ENCODE peak calls at places on chromosomes 12 and 14, in six cellular contexts. J is keratinocyte, I is astrocyte, A is hepatocyte, E is endothelial cell of umbilical vein, X is H1. Y is an unnamed sample.

GRCh38 chr12:62709321-62709720 is 225.6 kb downstream of the PPM1H start:
- DNase-seq in J (no peak), I (no peak), A (no peak), E (no peak), X (no peak), Y (no peak)

GRCh38 chr14:80768646-80769045 is 172.9 kb downstream of the CEP128 start:
- DNase-seq in J (no peak), I (no peak), A (no peak), E (no peak), X (no peak), Y (no peak)

GRCh38 chr12:20361416-20361815 is 6.9 kb upstream of the PDE3A start:
- DNase-seq in J (no peak), I (no peak), A (no peak), E (no peak), X (no peak), Y (no peak)

GRCh38 chr12:1473418-1473817 is 121.0 kb downstream of the FBXL14 start:
- DNase-seq in J (no peak), I (peak; percentile 17), A (no peak), E (peak; percentile 6), X (no peak), Y (no peak)

GRCh38 chr14:93693914-93694313 is 94.4 kb downstream of the PRIMA1 start:
- DNase-seq in J (no peak), I (no peak), A (no peak), E (no peak), X (no peak), Y (no peak)

GRCh38 chr12:68958337-68958736 is 25.4 kb upstream of the CPM start:
- DNase-seq in J (no peak), I (no peak), A (no peak), E (no peak), X (no peak), Y (no peak)

GRCh38 chr12:48777501-48778400 is 11.1 kb downstream of the ADCY6 start:
- DNase-seq in J (no peak), I (no peak), A (no peak), E (no peak), X (no peak), Y (no peak)

GRCh38 chr14:53536446-53536845 is 383.3 kb upstream of the DDHD1 start:
- DNase-seq in J (no peak), I (no peak), A (no peak), E (no peak), X (no peak), Y (no peak)

GRCh38 chr12:111558107-111558376 is 41.1 kb downstream of the ATXN2 start:
- DNase-seq in J (no peak), I (peak; percentile 45), A (no peak), E (no peak), X (no peak), Y (no peak)

GRCh38 chr12:54175130-54175963 is 13.4 kb downstream of the SMUG1 start:
- DNase-seq in J (no peak), I (no peak), A (no peak), E (no peak), X (no peak), Y (no peak)

GRCh38 chr12:78636253-78636855 is 228.2 kb upstream of the SYT1 start:
- DNase-seq in J (no peak), I (no peak), A (no peak), E (no peak), X (no peak), Y (no peak)

GRCh38 chr12:43406797-43407196 is 145.2 kb downstream of the ADAMTS20 start:
- DNase-seq in J (no peak), I (no peak), A (no peak), E (peak; percentile 7), X (no peak), Y (no peak)

GRCh38 chr12:23954332-23954731 is 4.9 kb upstream of the SOX5 start:
- DNase-seq in J (no peak), I (peak; percentile 29), A (no peak), E (no peak), X (no peak), Y (peak; percentile 76)

GRCh38 chr14:87386453-87386980 is 606.5 kb downstream of the GALC start:
- DNase-seq in J (no peak), I (no peak), A (no peak), E (no peak), X (no peak), Y (no peak)

GRCh38 chr14:104694475-104694950 is 5.1 kb downstream of the INF2 start:
- DNase-seq in J (no peak), I (no peak), A (no peak), E (no peak), X (no peak), Y (no peak)

GRCh38 chr14:23704890-23705289 is 68.7 kb downstream of the DHRS2 start:
- DNase-seq in J (no peak), I (no peak), A (no peak), E (no peak), X (no peak), Y (no peak)

GRCh38 chr12:67617619-67618018 is 30.9 kb upstream of the DYRK2 start:
- DNase-seq in J (no peak), I (no peak), A (no peak), E (no peak), X (no peak), Y (no peak)

GRCh38 chr12:64610660-64611429 is 550 bp downstream of the RASSF3 start:
- DNase-seq in J (no peak), I (peak; percentile 32), A (peak; percentile 70), E (peak; percentile 55), X (peak; percentile 79), Y (peak; percentile 50)

GRCh38 chr12:14214495-14214894 is 151.0 kb upstream of the ATF7IP start:
- DNase-seq in J (no peak), I (no peak), A (no peak), E (no peak), X (no peak), Y (no peak)

GRCh38 chr12:45912774-45913173 is 77.6 kb downstream of the SCAF11 start:
- DNase-seq in J (no peak), I (no peak), A (no peak), E (peak; percentile 30), X (no peak), Y (no peak)

GRCh38 chr14:103846569-103847438 is 571 bp downstream of the PPP1R13B start:
- DNase-seq in J (no peak), I (no peak), A (no peak), E (peak; percentile 26), X (peak; percentile 60), Y (no peak)

GRCh38 chr14:22556021-22556989 is 32.7 kb downstream of the DAD1 start:
- DNase-seq in J (peak; percentile 99), I (peak; percentile 94), A (no peak), E (peak; percentile 52), X (no peak), Y (peak; percentile 89)

GRCh38 chr14:59028476-59029202 is 159.8 kb upstream of the DAAM1 start:
- DNase-seq in J (no peak), I (peak; percentile 94), A (peak; percentile 84), E (peak; percentile 66), X (peak; percentile 62), Y (peak; percentile 97)
- TF ChIP-seq CTCF in J (peak; percentile 94), I (peak; percentile 97), A (peak; percentile 88), E (peak; percentile 87), X (peak; percentile 86), Y (peak; percentile 95)

GRCh38 chr12:59040043-59040442 is 119.7 kb upstream of the LRIG3 start:
- DNase-seq in J (no peak), I (peak; percentile 10), A (no peak), E (no peak), X (no peak), Y (peak; percentile 19)
- H2AFZ ChIP-seq in J (peak overlapping the region; percentile 61), I (no peak overlapping the region), A (no peak overlapping the region), E (no peak overlapping the region), X (no peak overlapping the region), Y (peak overlapping the region; percentile 36)

GRCh38 chr12:52726451-52726850 is 23.1 kb upstream of the KRT77 start:
- DNase-seq in J (no peak), I (no peak), A (no peak), E (no peak), X (no peak), Y (no peak)
- TF ChIP-seq CTCF in J (no peak), I (no peak), A (no peak), E (no peak), X (no peak), Y (no peak)

GRCh38 chr14:79280400-79280670 is 931.0 kb downstream of the DIO2 start:
- DNase-seq in J (no peak), I (no peak), A (no peak), E (no peak), X (no peak), Y (no peak)

GRCh38 chr14:79281244-79282199 is 929.8 kb downstream of the DIO2 start:
- DNase-seq in J (no peak), I (no peak), A (no peak), E (no peak), X (peak; percentile 46), Y (no peak)

GRCh38 chr14:79278286-79278797 is 933.0 kb downstream of the DIO2 start:
- DNase-seq in J (no peak), I (no peak), A (no peak), E (no peak), X (no peak), Y (no peak)

GRCh38 chr14:79279645-79280399 is 931.5 kb downstream of the DIO2 start:
- DNase-seq in J (no peak), I (no peak), A (peak; percentile 42), E (no peak), X (no peak), Y (peak; percentile 10)

DNA sequence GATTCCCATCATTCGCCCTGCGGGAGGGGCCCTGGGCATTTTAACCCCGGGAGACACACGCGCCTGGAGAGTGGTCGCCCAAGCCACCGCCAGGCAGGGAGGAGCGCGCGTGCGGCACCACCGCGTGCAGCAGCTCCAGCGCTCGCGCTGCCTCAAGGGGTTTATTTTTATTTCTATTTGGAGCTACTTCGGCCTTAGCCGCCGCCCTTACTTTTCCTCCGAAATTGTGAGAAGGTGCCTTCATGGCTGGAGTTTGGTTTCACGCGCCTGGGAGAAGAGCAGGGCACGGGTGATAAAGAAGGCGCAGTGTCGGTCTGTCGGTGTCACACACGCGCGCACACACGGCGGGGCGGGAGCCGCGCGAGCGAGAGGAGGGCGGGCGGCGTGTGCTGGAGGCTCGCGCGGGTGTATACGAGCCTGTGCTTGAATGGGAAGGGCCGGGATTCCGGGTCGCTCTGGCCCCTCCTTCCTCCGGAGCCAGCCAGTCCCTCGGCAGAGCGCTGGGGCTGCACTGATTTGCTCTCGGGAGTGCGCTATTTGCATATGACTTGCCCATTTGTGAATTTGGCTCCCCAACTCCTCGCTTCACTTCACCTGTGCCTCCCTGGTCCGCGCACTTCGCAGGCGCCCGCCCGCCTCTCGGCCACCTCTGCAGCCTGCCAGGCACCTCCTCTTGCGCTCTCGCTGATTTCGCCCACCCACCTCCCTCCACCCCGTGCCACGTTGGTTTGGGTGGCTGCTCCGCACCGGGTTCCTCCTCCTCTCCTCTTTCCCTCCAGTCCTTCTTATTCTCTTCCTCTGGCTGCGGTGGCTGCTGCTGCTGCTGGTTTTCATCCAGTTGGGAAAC is 932.3 kb downstream of the DIO2 start:
- DNase-seq in J (peak; percentile 28), I (peak; percentile 92), A (peak; percentile 93), E (peak; percentile 83), X (peak; percentile 88), Y (peak; percentile 92)
- H2AFZ ChIP-seq in J (peak overlapping the region; percentile 95), I (peak overlapping the region; percentile 81), A (peak overlapping the region; percentile 90), E (peak overlapping the region; percentile 92), X (peak overlapping the region; percentile 91), Y (peak overlapping the region; percentile 97)

GRCh38 chr12:28202374-28203130 is 12.3 kb downstream of the CCDC91 start:
- DNase-seq in J (no peak), I (no peak), A (peak; percentile 8), E (no peak), X (no peak), Y (no peak)
- TF ChIP-seq CTCF in J (no peak), I (no peak), A (no peak), E (no peak), X (no peak), Y (no peak)

GRCh38 chr12:25251749-25252148 is 1.0 kb upstream of the KRAS start:
- DNase-seq in J (no peak), I (no peak), A (no peak), E (no peak), X (no peak), Y (no peak)
- H2AFZ ChIP-seq in J (peak overlapping the region; percentile 73), I (peak overlapping the region; percentile 93), A (peak overlapping the region; percentile 75), E (peak overlapping the region; percentile 93), X (no peak overlapping the region), Y (peak overlapping the region; percentile 91)